ENCODE peak calls at places on chromosomes 13 and 19, in five cellular contexts. K, C, B, Q and E are unnamed samples.

GRCh38 chr13:71459708-71460107 is 407.3 kb downstream of the DACH1 start:
- DNase-seq in K (no peak), C (no peak), B (no peak), Q (no peak), E (no peak)

GRCh38 chr19:18422530-18423191 is 3.5 kb downstream of the SSBP4 start:
- DNase-seq in K (no peak), C (peak), B (no peak), Q (no peak), E (no peak)

GRCh38 chr13:51524312-51524711 is 60.0 kb upstream of the WDFY2 start:
- DNase-seq in K (no peak), C (no peak), B (no peak), Q (no peak), E (no peak)

GRCh38 chr13:34156841-34157365 is 339.0 kb downstream of the RFC3 start:
- DNase-seq in K (peak), C (peak), B (peak), Q (peak), E (peak)

GRCh38 chr13:40315416-40316064 is 350.9 kb downstream of the FOXO1 start:
- DNase-seq in K (no peak), C (no peak), B (peak), Q (peak), E (no peak)

GRCh38 chr19:3193256-3194062 is 7.7 kb downstream of the NCLN start:
- DNase-seq in K (no peak), C (no peak), B (no peak), Q (no peak), E (no peak)

GRCh38 chr13:27830010-27830409 is 37.7 kb downstream of the GSX1 start:
- DNase-seq in K (no peak), C (peak), B (peak), Q (peak), E (peak)

GRCh38 chr19:16078311-16078758 is 2.0 kb downstream of the TPM4 start:
- DNase-seq in K (no peak), C (peak), B (peak), Q (no peak), E (no peak)

GRCh38 chr19:19538767-19539166 is 702 bp downstream of the CILP2 start:
- DNase-seq in K (no peak), C (no peak), B (no peak), Q (no peak), E (no peak)

GRCh38 chr19:46192990-46193650 is 36.4 kb upstream of the IGFL1 start:
- DNase-seq in K (no peak), C (no peak), B (no peak), Q (peak), E (no peak)